ENCODE peak calls at places on chromosome 21, in seven cellular contexts. One of them, this sample, is unnamed.

GRCh38 chr21:31521515-31521914 is 138.0 kb upstream of the SOD1 start:
- DNase-seq in tibial nerve: no peak
- DNase-seq in GM12865: no peak
- DNase-seq in right atrium auricular region: no peak
- DNase-seq in pancreas: no peak
- DNase-seq in lung: no peak
- DNase-seq in epithelial cell of esophagus: no peak
- DNase-seq in this sample: no peak

GRCh38 chr21:45537111-45537745 is 5.0 kb downstream of the SLC19A1 start:
- DNase-seq in tibial nerve: no peak
- DNase-seq in GM12865: no peak
- DNase-seq in right atrium auricular region: no peak
- DNase-seq in pancreas: no peak
- DNase-seq in lung: no peak
- DNase-seq in epithelial cell of esophagus: no peak
- DNase-seq in this sample: no peak

GRCh38 chr21:16978309-16978895 is 534.4 kb upstream of the CXADR start:
- DNase-seq in tibial nerve: no peak
- DNase-seq in GM12865: no peak
- DNase-seq in right atrium auricular region: no peak
- DNase-seq in pancreas: no peak
- DNase-seq in lung: no peak
- DNase-seq in epithelial cell of esophagus: no peak
- DNase-seq in this sample: no peak

GRCh38 chr21:42991992-42992740 is 17.8 kb downstream of the PKNOX1 start:
- DNase-seq in tibial nerve: no peak
- DNase-seq in GM12865: peak
- DNase-seq in right atrium auricular region: peak
- DNase-seq in pancreas: no peak
- DNase-seq in lung: peak
- DNase-seq in epithelial cell of esophagus: peak
- DNase-seq in this sample: peak

GRCh38 chr21:35649186-35649585 is 411.1 kb downstream of the SETD4 start:
- DNase-seq in tibial nerve: no peak
- DNase-seq in GM12865: no peak
- DNase-seq in right atrium auricular region: no peak
- DNase-seq in pancreas: no peak
- DNase-seq in lung: peak
- DNase-seq in epithelial cell of esophagus: peak
- DNase-seq in this sample: no peak

GRCh38 chr21:32347887-32348450 is 44.8 kb downstream of the URB1 start:
- DNase-seq in tibial nerve: no peak
- DNase-seq in GM12865: no peak
- DNase-seq in right atrium auricular region: no peak
- DNase-seq in pancreas: no peak
- DNase-seq in lung: no peak
- DNase-seq in epithelial cell of esophagus: no peak
- DNase-seq in this sample: peak

GRCh38 chr21:46226146-46226545 is 2.4 kb downstream of the LSS start:
- DNase-seq in tibial nerve: no peak
- DNase-seq in GM12865: no peak
- DNase-seq in right atrium auricular region: no peak
- DNase-seq in pancreas: no peak
- DNase-seq in lung: no peak
- DNase-seq in epithelial cell of esophagus: no peak
- DNase-seq in this sample: no peak

GRCh38 chr21:42684109-42684916 is 30.9 kb downstream of the PDE9A start:
- DNase-seq in tibial nerve: no peak
- DNase-seq in GM12865: no peak
- DNase-seq in right atrium auricular region: no peak
- DNase-seq in pancreas: no peak
- DNase-seq in lung: no peak
- DNase-seq in epithelial cell of esophagus: peak
- DNase-seq in this sample: no peak

GRCh38 chr21:26966978-26967913 is at the start of gene ADAMTS5:
- DNase-seq in tibial nerve: peak
- DNase-seq in GM12865: no peak
- DNase-seq in right atrium auricular region: peak
- DNase-seq in pancreas: no peak
- DNase-seq in lung: no peak
- DNase-seq in epithelial cell of esophagus: peak
- DNase-seq in this sample: peak
- H3K4me3 ChIP-seq in tibial nerve: peak
- H3K4me3 ChIP-seq in GM12865: no peak
- H3K4me3 ChIP-seq in right atrium auricular region: peak
- H3K4me3 ChIP-seq in pancreas: peak
- H3K4me3 ChIP-seq in lung: peak
- H3K4me3 ChIP-seq in epithelial cell of esophagus: peak
- H3K4me3 ChIP-seq in this sample: peak

DNA sequence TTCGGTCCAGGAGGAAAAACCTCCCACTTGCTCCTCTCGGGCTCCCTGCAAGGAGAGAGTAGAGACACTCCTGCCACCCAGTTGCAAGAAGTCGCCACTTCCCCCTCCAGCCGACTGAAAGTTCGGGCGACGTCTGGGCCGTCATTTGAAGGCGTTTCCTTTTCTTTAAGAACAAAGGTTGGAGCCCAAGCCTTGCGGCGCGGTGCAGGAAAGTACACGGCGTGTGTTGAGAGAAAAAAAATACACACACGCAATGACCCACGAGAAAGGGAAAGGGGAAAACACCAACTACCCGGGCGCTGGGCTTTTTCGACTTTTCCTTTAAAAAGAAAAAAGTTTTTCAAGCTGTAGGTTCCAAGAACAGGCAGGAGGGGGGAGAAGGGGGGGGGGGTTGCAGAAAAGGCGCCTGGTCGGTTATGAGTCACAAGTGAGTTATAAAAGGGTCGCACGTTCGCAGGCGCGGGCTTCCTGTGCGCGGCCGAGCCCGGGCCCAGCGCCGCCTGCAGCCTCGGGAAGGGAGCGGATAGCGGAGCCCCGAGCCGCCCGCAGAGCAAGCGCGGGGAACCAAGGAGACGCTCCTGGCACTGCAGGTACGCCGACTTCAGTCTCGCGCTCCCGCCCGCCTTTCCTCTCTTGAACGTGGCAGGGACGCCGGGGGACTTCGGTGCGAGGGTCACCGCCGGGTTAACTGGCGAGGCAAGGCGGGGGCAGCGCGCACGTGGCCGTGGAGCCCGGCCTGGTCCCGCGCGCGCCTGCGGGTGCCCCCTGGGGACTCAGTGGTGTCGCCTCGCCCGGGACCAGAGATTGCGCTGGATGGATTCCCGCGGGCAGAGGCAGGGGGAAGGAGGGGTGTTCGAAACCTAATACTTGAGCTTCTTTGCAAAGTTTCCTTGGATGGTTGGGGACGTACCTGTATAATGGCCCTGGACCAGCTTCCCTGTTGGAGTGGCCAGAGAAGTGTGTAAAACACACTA is 45.3 kb downstream of the MRPL39 start:
- DNase-seq in tibial nerve: peak
- DNase-seq in GM12865: peak
- DNase-seq in right atrium auricular region: peak
- DNase-seq in pancreas: peak
- DNase-seq in lung: peak
- DNase-seq in epithelial cell of esophagus: peak
- DNase-seq in this sample: peak
- TF ChIP-seq CTCF in tibial nerve: no peak
- TF ChIP-seq CTCF in GM12865: peak
- TF ChIP-seq CTCF in right atrium auricular region: peak
- TF ChIP-seq CTCF in pancreas: no peak
- TF ChIP-seq CTCF in lung: no peak
- TF ChIP-seq CTCF in epithelial cell of esophagus: peak
- TF ChIP-seq CTCF in this sample: no peak

GRCh38 chr21:38494688-38495087 is 3.6 kb downstream of the ERG start:
- DNase-seq in tibial nerve: no peak
- DNase-seq in GM12865: no peak
- DNase-seq in right atrium auricular region: no peak
- DNase-seq in pancreas: no peak
- DNase-seq in lung: no peak
- DNase-seq in epithelial cell of esophagus: no peak
- DNase-seq in this sample: no peak
- H3K4me3 ChIP-seq in tibial nerve: no peak
- H3K4me3 ChIP-seq in GM12865: no peak
- H3K4me3 ChIP-seq in right atrium auricular region: peak
- H3K4me3 ChIP-seq in pancreas: no peak
- H3K4me3 ChIP-seq in lung: peak
- H3K4me3 ChIP-seq in epithelial cell of esophagus: no peak
- H3K4me3 ChIP-seq in this sample: no peak

GRCh38 chr21:28479660-28480059 is 513.0 kb downstream of the LTN1 start:
- DNase-seq in tibial nerve: no peak
- DNase-seq in GM12865: no peak
- DNase-seq in right atrium auricular region: no peak
- DNase-seq in pancreas: no peak
- DNase-seq in lung: no peak
- DNase-seq in epithelial cell of esophagus: no peak
- DNase-seq in this sample: no peak
- TF ChIP-seq CTCF in tibial nerve: no peak
- TF ChIP-seq CTCF in GM12865: no peak
- TF ChIP-seq CTCF in right atrium auricular region: no peak
- TF ChIP-seq CTCF in pancreas: no peak
- TF ChIP-seq CTCF in lung: no peak
- TF ChIP-seq CTCF in epithelial cell of esophagus: no peak
- TF ChIP-seq CTCF in this sample: no peak

GRCh38 chr21:18245493-18245967 is 897 bp downstream of the CHODL start:
- DNase-seq in tibial nerve: no peak
- DNase-seq in GM12865: no peak
- DNase-seq in right atrium auricular region: no peak
- DNase-seq in pancreas: no peak
- DNase-seq in lung: no peak
- DNase-seq in epithelial cell of esophagus: no peak
- DNase-seq in this sample: no peak
- H3K4me3 ChIP-seq in tibial nerve: peak
- H3K4me3 ChIP-seq in GM12865: no peak
- H3K4me3 ChIP-seq in right atrium auricular region: peak
- H3K4me3 ChIP-seq in pancreas: no peak
- H3K4me3 ChIP-seq in lung: no peak
- H3K4me3 ChIP-seq in epithelial cell of esophagus: no peak
- H3K4me3 ChIP-seq in this sample: peak

GRCh38 chr21:40754466-40754865 is 92.5 kb downstream of the DSCAM start:
- DNase-seq in tibial nerve: no peak
- DNase-seq in GM12865: no peak
- DNase-seq in right atrium auricular region: no peak
- DNase-seq in pancreas: no peak
- DNase-seq in lung: peak
- DNase-seq in epithelial cell of esophagus: no peak
- DNase-seq in this sample: no peak
- TF ChIP-seq CTCF in tibial nerve: no peak
- TF ChIP-seq CTCF in GM12865: no peak
- TF ChIP-seq CTCF in right atrium auricular region: no peak
- TF ChIP-seq CTCF in pancreas: no peak
- TF ChIP-seq CTCF in lung: no peak
- TF ChIP-seq CTCF in epithelial cell of esophagus: no peak
- TF ChIP-seq CTCF in this sample: no peak

This sample was measured in colonic mucosa.